ENCODE peak calls at places on chromosomes 4 and X, in five cellular contexts. One of them, this sample, is unnamed.

GRCh38 chr4:72712997-72713396 is 144.0 kb upstream of the ADAMTS3 start:
- DNase-seq in NCI-H774: no peak
- DNase-seq in ACHN: no peak
- DNase-seq in H9: no peak
- DNase-seq in esophagus squamous epithelium: no peak
- DNase-seq in this sample: no peak

GRCh38 chrX:15511563-15511962 is 11.0 kb downstream of the BMX start:
- DNase-seq in H9: peak
- DNase-seq in NCI-H774: no peak
- DNase-seq in ACHN: no peak
- DNase-seq in esophagus squamous epithelium: no peak
- DNase-seq in this sample: no peak

GRCh38 chr4:4871267-4872147 is 12.0 kb downstream of the MSX1 start:
- DNase-seq in H9: no peak
- DNase-seq in ACHN: no peak
- DNase-seq in NCI-H774: no peak
- DNase-seq in esophagus squamous epithelium: no peak
- DNase-seq in this sample: peak

GRCh38 chr4:177511611-177512010 is 69.4 kb upstream of the AGA start:
- DNase-seq in H9: no peak
- DNase-seq in ACHN: no peak
- DNase-seq in esophagus squamous epithelium: no peak
- DNase-seq in NCI-H774: no peak
- DNase-seq in this sample: no peak

GRCh38 chrX:119618439-119618838 is 12.2 kb upstream of the NKRF start:
- DNase-seq in H9: no peak
- DNase-seq in NCI-H774: no peak
- DNase-seq in ACHN: no peak
- DNase-seq in esophagus squamous epithelium: no peak
- DNase-seq in this sample: no peak

GRCh38 chrX:34655496-34656258 is 1.4 kb downstream of the TMEM47 start:
- DNase-seq in NCI-H774: no peak
- DNase-seq in H9: no peak
- DNase-seq in ACHN: peak
- DNase-seq in esophagus squamous epithelium: no peak
- DNase-seq in this sample: peak

GRCh38 chr4:8117278-8117682 is 41.3 kb downstream of the ABLIM2 start:
- DNase-seq in NCI-H774: no peak
- DNase-seq in ACHN: peak
- DNase-seq in esophagus squamous epithelium: no peak
- DNase-seq in H9: peak
- DNase-seq in this sample: peak

GRCh38 chr4:80336582-80336981 is 1.1 kb downstream of the CFAP299 start:
- DNase-seq in H9: peak
- DNase-seq in NCI-H774: peak
- DNase-seq in ACHN: peak
- DNase-seq in esophagus squamous epithelium: no peak
- DNase-seq in this sample: peak

GRCh38 chr4:102356562-102357202 is 11.4 kb upstream of the SLC39A8 start:
- DNase-seq in NCI-H774: no peak
- DNase-seq in ACHN: no peak
- DNase-seq in H9: no peak
- DNase-seq in esophagus squamous epithelium: no peak
- DNase-seq in this sample: no peak

This sample was measured in ecto neural progenitor cell.